ENCODE peak calls at places on chromosomes 1 and 21, in six cellular contexts. C is CD8-positive, alpha-beta T cell; I is SK-N-SH; L is GM23248; T is left ventricle myocardium inferior; G is PC-3. F is an unnamed sample. For H3K36me3, the result is how much of the 10 kb centered on the place peaks cover.

GRCh38 chr1:54398963-54399528 is 7.1 kb downstream of the SSBP3 start:
- DNase-seq in I (no peak), C (no peak), T (no peak), L (no peak), G (no peak), F (no peak)

GRCh38 chr1:68495968-68496679 is 758 bp downstream of the DEPDC1 start:
- DNase-seq in T (no peak), L (peak), I (peak), G (peak), C (no peak), F (peak)

GRCh38 chr1:89545264-89546038 is 20.8 kb downstream of the LRRC8B start:
- DNase-seq in C (no peak), I (no peak), T (no peak), G (peak), L (peak), F (no peak)

GRCh38 chr1:206680279-206680678 is 4.4 kb upstream of the MAPKAPK2 start:
- DNase-seq in I (no peak), G (no peak), L (no peak), C (no peak), T (no peak), F (no peak)

GRCh38 chr1:151988405-151988851 is 5.2 kb downstream of the S100A10 start:
- DNase-seq in L (peak), G (peak), C (no peak), T (no peak), I (no peak), F (no peak)

GRCh38 chr21:40146201-40146890 is 279.1 kb downstream of the PCP4 start:
- DNase-seq in L (no peak), G (peak), C (no peak), T (no peak), I (no peak), F (no peak)

GRCh38 chr1:145953861-145954260 is 4.0 kb downstream of the LIX1L start:
- DNase-seq in G (no peak), L (peak), C (no peak), I (no peak), T (no peak), F (no peak)

GRCh38 chr1:210272666-210273065 is 40.1 kb downstream of the SERTAD4 start:
- DNase-seq in L (peak), I (peak), G (no peak), C (no peak), T (no peak), F (peak)

GRCh38 chr1:32335619-32335950 is 448 bp downstream of the MARCKSL1 start:
- DNase-seq in C (no peak), L (no peak), T (no peak), G (no peak), I (peak), F (peak)

GRCh38 chr1:158017800-158018595 is 24.6 kb downstream of the KIRREL1 start:
- DNase-seq in C (no peak), L (peak), I (no peak), T (no peak), G (no peak), F (no peak)

GRCh38 chr1:87684786-87685185 is 356.1 kb downstream of the LMO4 start:
- DNase-seq in T (no peak), G (no peak), L (peak), I (no peak), C (no peak), F (no peak)

GRCh38 chr21:17780539-17780938 is 38.6 kb downstream of the C21orf91 start:
- DNase-seq in C (peak), G (no peak), L (no peak), I (no peak), T (no peak), F (peak)

GRCh38 chr1:224432672-224433040 is 1.9 kb downstream of the WDR26 start:
- DNase-seq in T (no peak), G (no peak), C (no peak), L (peak), I (peak), F (peak)

GRCh38 chr1:33763406-33763805 is 100.5 kb upstream of the HMGB4 start:
- DNase-seq in I (no peak), T (no peak), L (peak), C (no peak), G (peak), F (no peak)

GRCh38 chr1:155063550-155064108 is at the start of gene EFNA4:
- DNase-seq in C (peak), T (peak), L (peak), G (peak), I (peak), F (peak)

GRCh38 chr1:243748706-243749283 is 101.2 kb downstream of the AKT3 start:
- DNase-seq in L (peak), C (no peak), I (peak), T (no peak), G (peak), F (peak)

DNA sequence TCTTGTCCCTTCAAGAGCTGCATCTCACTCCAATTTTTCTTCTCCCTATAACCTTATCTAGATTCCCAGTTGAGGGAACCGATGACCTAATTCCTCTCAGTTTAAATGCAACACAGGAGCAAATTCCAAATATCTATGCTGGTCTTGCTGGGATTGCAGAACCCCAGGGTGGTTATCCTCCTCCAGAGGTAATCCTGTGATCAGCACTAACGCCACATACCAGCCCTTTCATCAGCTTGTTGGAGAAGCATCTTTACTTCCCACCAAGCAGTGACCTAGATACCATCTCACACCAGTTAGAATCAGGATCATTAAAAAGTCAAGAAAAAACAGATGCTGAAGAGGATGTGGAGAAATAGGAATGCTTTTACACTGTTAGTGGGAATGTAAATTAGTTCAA is 52.4 kb downstream of the SAMSN1 start:
- DNase-seq in C (no peak), T (no peak), L (no peak), I (no peak), G (no peak), F (no peak)
- H3K36me3 ChIP-seq in C (under half), T (under half), L (under half), I (under half), G (under half), F (under half)

GRCh38 chr21:41765393-41765950 is 1.4 kb downstream of the RIPK4 start:
- DNase-seq in L (no peak), I (no peak), T (no peak), G (no peak), C (no peak), F (no peak)
- H3K27ac ChIP-seq in L (no peak), I (no peak), T (no peak), G (peak), C (no peak), F (no peak)

GRCh38 chr1:8363764-8364301 is 45.9 kb downstream of the SLC45A1 start:
- DNase-seq in L (no peak), T (no peak), G (no peak), C (no peak), I (no peak), F (no peak)
- H3K36me3 ChIP-seq in L (under half), T (half or more), G (under half), C (under half), I (half or more), F (under half)

DNA sequence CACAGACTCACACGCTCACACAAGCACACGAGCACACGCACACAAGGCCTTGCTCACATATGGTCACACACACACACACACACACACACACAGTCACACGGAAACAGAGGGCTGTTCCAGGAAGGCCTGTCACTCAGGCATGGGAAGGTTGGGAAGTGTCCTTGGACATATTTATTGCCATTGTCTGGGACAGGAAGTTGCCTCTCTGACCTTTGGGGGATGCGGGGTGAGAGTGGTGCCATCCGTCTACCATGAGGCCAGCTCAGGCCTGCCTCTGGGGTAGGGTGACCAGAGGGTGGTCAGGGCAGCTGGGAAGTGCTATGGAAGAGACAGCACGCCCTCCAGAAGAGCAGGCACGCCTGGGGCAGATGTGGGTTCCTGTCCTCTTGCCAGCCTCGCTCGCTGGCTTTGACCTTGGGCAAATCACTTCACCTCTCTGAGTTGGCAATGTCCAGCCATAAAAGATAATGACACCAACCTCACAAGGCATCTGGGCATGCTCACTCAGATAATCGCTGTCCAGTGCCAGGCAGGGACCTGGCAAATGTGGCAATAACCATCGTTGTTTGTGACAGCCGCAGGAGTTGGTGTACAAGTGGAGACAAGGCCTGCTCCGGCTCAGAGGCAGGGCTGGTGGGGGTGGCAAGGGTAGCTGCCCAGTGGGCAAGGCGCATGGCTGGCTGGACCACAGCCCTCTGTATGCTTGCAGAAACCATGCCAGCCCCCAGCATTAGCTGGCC is 8.0 kb upstream of the GUCA2A start:
- DNase-seq in C (no peak), T (peak), L (no peak), G (no peak), I (peak), F (no peak)
- H3K27ac ChIP-seq in C (no peak), T (peak), L (no peak), G (peak), I (peak), F (no peak)

GRCh38 chr21:34834307-34834706 is 165.5 kb downstream of the CLIC6 start:
- DNase-seq in I (no peak), L (no peak), C (no peak), T (no peak), G (no peak), F (no peak)

GRCh38 chr21:34835526-34835925 is 166.7 kb downstream of the CLIC6 start:
- DNase-seq in I (no peak), C (no peak), T (no peak), G (no peak), L (peak), F (no peak)

GRCh38 chr21:34834852-34835501 is 166.2 kb downstream of the CLIC6 start:
- DNase-seq in L (no peak), T (no peak), C (no peak), G (no peak), I (no peak), F (no peak)

GRCh38 chr21:34836933-34837505 is 168.2 kb downstream of the CLIC6 start:
- DNase-seq in L (peak), T (no peak), C (no peak), I (no peak), G (no peak), F (no peak)

GRCh38 chr21:34836103-34836932 is 167.5 kb downstream of the CLIC6 start:
- DNase-seq in G (peak), C (no peak), T (no peak), I (no peak), L (peak), F (no peak)
- H3K36me3 ChIP-seq in G (half or more), C (under half), T (under half), I (under half), L (half or more), F (under half)

GRCh38 chr1:110673197-110673701 is 1.5 kb downstream of the KCNA3 start:
- DNase-seq in G (no peak), T (no peak), I (peak), L (no peak), C (peak), F (no peak)

GRCh38 chr1:110673805-110674336 is 869 bp downstream of the KCNA3 start:
- DNase-seq in T (no peak), L (no peak), I (peak), G (no peak), C (no peak), F (no peak)

GRCh38 chr1:110672753-110673108 is 2.0 kb downstream of the KCNA3 start:
- DNase-seq in L (no peak), I (no peak), G (no peak), T (no peak), C (peak), F (no peak)

GRCh38 chr1:110675060-110675791 is 486 bp upstream of the KCNA3 start:
- DNase-seq in T (no peak), L (no peak), C (no peak), G (no peak), I (no peak), F (peak)

DNA sequence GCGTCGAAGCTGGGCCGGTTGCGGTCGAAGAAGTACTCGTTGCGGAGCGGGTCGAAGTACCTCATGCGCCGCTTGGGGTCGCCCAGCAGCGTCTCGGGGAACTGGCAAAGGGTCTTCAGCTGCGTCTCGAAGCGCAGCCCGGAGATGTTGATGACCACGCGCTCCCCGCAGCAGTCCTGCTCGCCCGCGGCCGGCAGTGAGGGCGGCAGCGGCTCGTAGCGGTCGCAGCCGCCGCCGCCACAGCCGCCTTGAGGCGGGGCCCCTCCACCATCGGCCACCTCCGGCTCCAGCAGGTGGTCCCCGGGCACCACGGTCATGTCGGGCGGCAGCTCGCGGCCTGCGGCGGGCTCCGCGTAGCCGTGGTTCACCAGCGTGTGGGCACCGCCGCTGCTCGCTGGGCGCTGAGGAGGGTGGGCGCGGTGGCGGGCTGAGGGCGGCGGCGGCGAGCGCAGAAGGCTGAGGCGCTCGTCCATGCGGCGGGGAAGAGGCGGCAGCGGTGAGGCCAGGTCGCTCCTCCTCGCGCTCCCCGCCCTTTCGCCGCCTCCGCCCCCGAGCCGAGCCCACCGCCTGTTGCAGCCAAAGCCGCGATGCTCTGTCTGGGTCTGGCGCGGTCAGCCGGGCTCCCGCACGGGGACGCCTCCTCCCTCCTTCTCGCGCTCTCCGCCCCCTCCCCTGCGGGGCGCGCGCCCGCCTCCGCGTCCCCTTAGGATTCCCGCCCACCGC is at the start of gene KCNA3:
- DNase-seq in T (peak), G (no peak), C (peak), L (peak), I (peak), F (peak)
- H3K27ac ChIP-seq in T (peak), G (no peak), C (peak), L (no peak), I (peak), F (no peak)